ENCODE peak calls at places on chromosomes 4 and X, in seven cellular contexts. P is CD4-positive, alpha-beta T cell; R is brain microvascular endothelial cell; I is pancreas; U is right cardiac atrium; V is esophagus squamous epithelium; N is OCI-LY7. O is an unnamed sample.

GRCh38 chr4:125115941-125116340 is 198.8 kb upstream of the FAT4 start:
- DNase-seq in P (no peak), R (peak; percentile 88), I (no peak), U (no peak), V (no peak), N (no peak), O (no peak)

GRCh38 chr4:114281561-114281960 is 302.1 kb upstream of the ARSJ start:
- DNase-seq in P (no peak), R (peak; percentile 73), I (no peak), U (no peak), V (no peak), N (no peak), O (no peak)

GRCh38 chrX:118652717-118653116 is 74.7 kb upstream of the IL13RA1 start:
- DNase-seq in P (no peak), R (peak; percentile 16), I (no peak), U (no peak), V (no peak), N (no peak), O (no peak)

GRCh38 chrX:7996414-7996813 is 69.2 kb upstream of the PNPLA4 start:
- DNase-seq in P (peak; percentile 2), R (peak; percentile 32), I (peak; percentile 34), U (no peak), V (no peak), N (peak; percentile 34), O (no peak)

GRCh38 chr4:70110917-70111316 is 43.1 kb upstream of the PRR27 start:
- DNase-seq in P (no peak), R (no peak), I (no peak), U (no peak), V (no peak), N (no peak), O (no peak)

GRCh38 chr4:106541253-106541652 is 172.7 kb upstream of the GIMD1 start:
- DNase-seq in P (no peak), R (peak; percentile 0), I (no peak), U (no peak), V (no peak), N (no peak), O (no peak)

GRCh38 chr4:3485011-3485881 is 22.1 kb downstream of the DOK7 start:
- DNase-seq in P (no peak), R (no peak), I (no peak), U (peak; percentile 62), V (no peak), N (peak; percentile 57), O (no peak)

GRCh38 chr4:82599336-82599735 is 37.5 kb upstream of the TMEM150C start:
- DNase-seq in P (no peak), R (no peak), I (no peak), U (no peak), V (no peak), N (peak; percentile 13), O (no peak)

GRCh38 chr4:88908003-88908402 is 149.0 kb downstream of the FAM13A start:
- DNase-seq in P (no peak), R (no peak), I (no peak), U (no peak), V (no peak), N (no peak), O (no peak)

GRCh38 chrX:24133280-24133679 is 16.2 kb upstream of the ZFX start:
- DNase-seq in P (no peak), R (no peak), I (no peak), U (no peak), V (no peak), N (no peak), O (no peak)

GRCh38 chr4:161929966-161930365 is 233.8 kb downstream of the FSTL5 start:
- DNase-seq in P (no peak), R (no peak), I (no peak), U (no peak), V (no peak), N (no peak), O (no peak)

GRCh38 chr4:156294577-156294976 is 340.9 kb upstream of the CTSO start:
- DNase-seq in P (no peak), R (peak; percentile 96), I (no peak), U (no peak), V (no peak), N (no peak), O (no peak)

DNA sequence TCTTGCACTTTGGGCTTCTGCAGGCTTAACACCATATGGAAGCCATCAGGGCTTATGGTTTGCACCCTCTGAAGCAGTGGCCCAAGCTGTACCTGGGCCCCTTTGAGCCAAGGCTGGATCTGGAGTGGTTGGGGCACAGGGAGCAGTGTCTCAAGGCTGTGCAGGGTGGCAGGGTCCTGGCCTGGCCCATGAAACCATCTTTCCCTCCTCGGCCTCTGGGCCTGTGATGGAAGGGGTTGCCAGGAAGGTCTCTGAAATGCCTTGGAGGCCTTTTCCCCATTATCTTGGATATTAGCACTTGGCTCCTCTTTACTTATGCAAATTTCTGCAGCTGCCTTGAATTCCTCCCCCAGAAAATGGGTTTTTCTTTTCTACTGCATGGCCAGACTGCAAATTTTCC is 134.7 kb upstream of the USP9X start:
- DNase-seq in P (no peak), R (no peak), I (no peak), U (no peak), V (no peak), N (no peak), O (no peak)
- H3K27ac ChIP-seq in P (no peak overlapping the region), R (no peak overlapping the region), I (no peak overlapping the region), U (no peak overlapping the region), V (no peak overlapping the region), N (no peak overlapping the region), O (no peak overlapping the region)

DNA sequence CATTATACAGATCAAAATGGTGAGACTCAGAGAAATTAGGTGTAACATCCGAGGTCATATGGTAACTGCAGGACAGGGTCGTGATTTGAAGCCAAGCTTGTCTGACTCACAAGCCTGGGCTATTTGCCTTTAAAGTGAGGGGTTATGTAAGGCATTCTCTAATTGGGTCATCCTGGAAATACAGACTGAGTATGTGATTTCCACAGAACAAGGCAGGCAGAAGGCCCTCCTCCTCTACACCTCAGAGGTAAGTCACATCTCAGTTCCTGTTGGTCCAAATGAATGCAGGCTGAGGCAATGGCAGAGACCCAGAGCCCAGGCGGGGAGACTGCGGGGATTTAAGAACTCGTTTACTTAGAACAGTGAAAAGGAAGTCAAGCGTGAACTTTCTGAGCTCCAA is 153.4 kb downstream of the LDB2 start:
- DNase-seq in P (no peak), R (peak; percentile 24), I (no peak), U (no peak), V (no peak), N (no peak), O (no peak)
- H3K27ac ChIP-seq in P (no peak overlapping the region), R (no peak overlapping the region), I (no peak overlapping the region), U (no peak overlapping the region), V (peak overlapping the region; percentile 10), N (no peak overlapping the region), O (no peak overlapping the region)

DNA sequence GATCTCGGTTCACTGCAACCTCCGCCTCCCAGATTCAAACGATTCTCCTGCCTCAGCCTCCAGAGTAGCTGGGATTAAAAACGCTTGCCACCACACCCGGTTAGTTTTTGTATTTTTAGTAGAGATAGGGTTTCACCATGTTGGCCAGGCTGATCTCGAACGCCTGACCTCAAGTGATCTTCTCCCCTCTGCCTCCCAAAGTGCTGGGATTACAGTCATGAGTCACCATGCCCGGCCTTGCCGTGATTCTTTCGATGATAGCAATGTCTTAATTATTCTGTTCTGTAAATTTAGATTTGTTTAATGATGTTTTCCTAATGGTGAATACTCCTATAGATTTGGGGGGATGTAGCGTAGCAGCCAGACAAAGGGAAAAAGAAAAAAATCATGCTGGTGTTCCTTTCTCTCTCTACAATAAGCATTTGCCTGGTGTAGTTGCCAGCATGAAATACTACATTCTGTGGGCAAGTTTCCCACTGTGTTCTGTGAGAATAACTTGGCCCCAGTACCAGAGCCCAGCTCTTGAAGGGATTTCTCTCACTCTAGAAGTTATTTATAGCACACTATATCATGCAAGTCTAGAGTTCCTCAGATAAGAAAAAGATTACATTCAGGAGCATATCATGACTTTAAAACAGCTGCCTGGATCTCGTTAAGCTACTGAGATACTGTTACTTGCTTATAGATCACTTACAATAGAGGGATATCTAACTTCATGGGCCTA is 15.4 kb downstream of the NIPAL1 start:
- DNase-seq in P (no peak), R (peak; percentile 84), I (no peak), U (no peak), V (no peak), N (no peak), O (no peak)
- H3K27ac ChIP-seq in P (no peak overlapping the region), R (peak overlapping the region; percentile 81), I (no peak overlapping the region), U (no peak overlapping the region), V (no peak overlapping the region), N (no peak overlapping the region), O (no peak overlapping the region)

DNA sequence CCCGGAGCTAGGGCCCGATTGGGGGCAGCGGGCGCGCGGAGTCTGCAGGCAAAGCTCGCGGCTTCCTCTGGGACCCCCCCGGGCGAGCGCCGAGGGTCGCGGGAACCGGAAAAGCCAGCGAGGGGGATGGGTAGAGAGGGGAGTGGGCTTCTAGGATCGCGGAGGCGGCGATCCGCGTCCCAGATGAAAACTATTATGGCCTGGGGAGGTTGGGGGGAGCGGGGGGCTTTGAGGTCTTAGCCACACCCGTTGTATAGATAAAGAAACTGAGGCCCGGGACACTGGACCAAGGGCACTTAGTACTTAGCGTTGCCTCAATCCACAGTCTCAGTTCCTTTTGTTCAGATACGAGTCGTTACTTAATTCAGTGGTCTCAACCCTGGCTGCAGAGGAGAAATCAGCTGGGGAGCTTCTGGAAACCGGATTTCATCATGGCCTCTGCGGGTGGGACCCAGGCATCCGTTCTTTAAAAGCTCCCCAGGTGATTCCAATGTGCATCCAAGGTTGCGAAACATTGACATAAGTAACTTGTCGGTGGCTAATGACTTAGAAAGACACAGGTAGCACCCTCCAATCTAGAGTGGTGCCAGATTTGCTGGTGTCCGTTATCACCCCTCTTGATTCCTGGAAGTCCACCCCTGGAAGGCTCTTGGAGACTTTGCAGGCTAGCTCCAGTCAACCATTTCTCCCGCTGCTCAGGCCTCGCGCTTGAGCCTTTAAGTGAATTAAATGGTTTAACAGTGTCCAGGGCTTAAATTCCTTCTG is 90.7 kb downstream of the GEMIN8 start:
- DNase-seq in P (no peak), R (no peak), I (no peak), U (no peak), V (no peak), N (no peak), O (no peak)
- H3K27ac ChIP-seq in P (no peak overlapping the region), R (no peak overlapping the region), I (no peak overlapping the region), U (no peak overlapping the region), V (peak overlapping the region; percentile 62), N (no peak overlapping the region), O (no peak overlapping the region)

GRCh38 chr4:15784959-15785634 is 7.0 kb downstream of the CD38 start:
- DNase-seq in P (no peak), R (no peak), I (no peak), U (no peak), V (no peak), N (peak; percentile 96), O (no peak)
- H3K27ac ChIP-seq in P (no peak overlapping the region), R (no peak overlapping the region), I (no peak overlapping the region), U (no peak overlapping the region), V (no peak overlapping the region), N (peak overlapping the region; percentile 96), O (no peak overlapping the region)

DNA sequence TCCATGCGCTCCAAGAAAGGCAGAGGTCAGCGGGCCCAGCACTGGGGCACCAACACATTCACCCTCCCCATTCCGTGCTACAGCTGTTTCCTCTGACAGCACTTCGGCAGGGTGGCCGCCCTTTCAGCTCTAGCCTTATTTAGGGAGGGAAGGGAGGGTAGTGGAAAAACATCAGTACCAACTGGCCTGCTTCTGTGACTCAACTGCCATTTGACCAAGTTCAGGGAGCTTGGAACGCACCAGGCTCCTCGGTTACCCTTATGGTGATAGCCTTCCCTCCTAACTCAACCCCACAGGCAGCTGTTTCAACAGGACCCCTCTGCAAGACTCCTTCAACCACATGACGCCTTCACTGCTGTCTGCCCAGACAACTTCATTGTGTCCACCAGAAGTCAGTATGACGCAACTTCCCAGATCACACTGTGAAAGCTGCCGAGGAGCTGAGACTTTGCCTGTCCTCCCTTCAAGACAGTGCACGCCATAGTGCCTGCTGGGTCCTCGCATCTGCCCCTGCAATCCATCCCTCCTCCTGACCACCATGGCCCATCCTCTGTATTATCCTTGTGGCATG is 132.2 kb downstream of the AFAP1 start:
- DNase-seq in P (no peak), R (no peak), I (no peak), U (peak; percentile 76), V (no peak), N (no peak), O (no peak)
- H3K27ac ChIP-seq in P (no peak overlapping the region), R (peak overlapping the region; percentile 10), I (peak overlapping the region; percentile 37), U (peak overlapping the region; percentile 90), V (peak overlapping the region; percentile 84), N (no peak overlapping the region), O (peak overlapping the region; percentile 84)